ENCODE peak calls at places on chromosomes 5 and 9, in ten cellular contexts. One of them, this sample, is unnamed.

GRCh38 chr5:171776747-171777419 is 8.7 kb upstream of the SMIM23 start:
- DNase-seq in KBM-7: no peak
- DNase-seq in GDM1: no peak
- DNase-seq in kidney glomerular epithelial cell: peak; percentile 51
- DNase-seq in EL: no peak
- DNase-seq in HFF-Myc: no peak
- DNase-seq in psoas muscle: no peak
- DNase-seq in Daoy: no peak
- DNase-seq in activated CD4-positive, CD25-positive, alpha-beta regulatory T cell: no peak
- DNase-seq in neural progenitor cell: no peak
- DNase-seq in this sample: no peak

GRCh38 chr9:134591573-134591981 is 50.0 kb upstream of the COL5A1 start:
- DNase-seq in kidney glomerular epithelial cell: no peak
- DNase-seq in psoas muscle: no peak
- DNase-seq in activated CD4-positive, CD25-positive, alpha-beta regulatory T cell: no peak
- DNase-seq in neural progenitor cell: no peak
- DNase-seq in HFF-Myc: peak; percentile 49
- DNase-seq in EL: peak; percentile 54
- DNase-seq in GDM1: no peak
- DNase-seq in KBM-7: no peak
- DNase-seq in Daoy: peak; percentile 86
- DNase-seq in this sample: peak; percentile 54

GRCh38 chr5:218457-219289 is 553 bp downstream of the SDHA start:
- DNase-seq in Daoy: peak; percentile 36
- DNase-seq in EL: peak; percentile 47
- DNase-seq in kidney glomerular epithelial cell: peak; percentile 13
- DNase-seq in HFF-Myc: no peak
- DNase-seq in activated CD4-positive, CD25-positive, alpha-beta regulatory T cell: no peak
- DNase-seq in GDM1: no peak
- DNase-seq in psoas muscle: peak; percentile 76
- DNase-seq in KBM-7: peak; percentile 40
- DNase-seq in neural progenitor cell: peak; percentile 69
- DNase-seq in this sample: peak; percentile 88

GRCh38 chr5:169832236-169832635 is 148.1 kb downstream of the INSYN2B start:
- DNase-seq in Daoy: no peak
- DNase-seq in kidney glomerular epithelial cell: no peak
- DNase-seq in neural progenitor cell: no peak
- DNase-seq in GDM1: no peak
- DNase-seq in KBM-7: no peak
- DNase-seq in activated CD4-positive, CD25-positive, alpha-beta regulatory T cell: no peak
- DNase-seq in HFF-Myc: no peak
- DNase-seq in psoas muscle: no peak
- DNase-seq in EL: no peak
- DNase-seq in this sample: no peak

GRCh38 chr9:99181621-99182020 is 40.1 kb downstream of the ALG2 start:
- DNase-seq in neural progenitor cell: no peak
- DNase-seq in HFF-Myc: no peak
- DNase-seq in Daoy: peak; percentile 88
- DNase-seq in psoas muscle: no peak
- DNase-seq in activated CD4-positive, CD25-positive, alpha-beta regulatory T cell: no peak
- DNase-seq in EL: peak; percentile 69
- DNase-seq in kidney glomerular epithelial cell: peak; percentile 40
- DNase-seq in KBM-7: peak; percentile 49
- DNase-seq in GDM1: peak; percentile 36
- DNase-seq in this sample: no peak

GRCh38 chr9:89428901-89429890 is 68.7 kb downstream of the SEMA4D start:
- DNase-seq in Daoy: no peak
- DNase-seq in EL: no peak
- DNase-seq in neural progenitor cell: peak; percentile 46
- DNase-seq in KBM-7: peak; percentile 82
- DNase-seq in HFF-Myc: no peak
- DNase-seq in activated CD4-positive, CD25-positive, alpha-beta regulatory T cell: peak; percentile 24
- DNase-seq in psoas muscle: peak; percentile 36
- DNase-seq in GDM1: no peak
- DNase-seq in kidney glomerular epithelial cell: no peak
- DNase-seq in this sample: no peak

GRCh38 chr5:61649971-61650370 is 317.9 kb downstream of the ZSWIM6 start:
- DNase-seq in psoas muscle: no peak
- DNase-seq in Daoy: no peak
- DNase-seq in EL: no peak
- DNase-seq in activated CD4-positive, CD25-positive, alpha-beta regulatory T cell: no peak
- DNase-seq in HFF-Myc: no peak
- DNase-seq in KBM-7: no peak
- DNase-seq in GDM1: no peak
- DNase-seq in kidney glomerular epithelial cell: no peak
- DNase-seq in neural progenitor cell: no peak
- DNase-seq in this sample: no peak

GRCh38 chr5:71955718-71956117 is 151.6 kb upstream of the MAP1B start:
- DNase-seq in kidney glomerular epithelial cell: no peak
- DNase-seq in KBM-7: no peak
- DNase-seq in HFF-Myc: no peak
- DNase-seq in EL: no peak
- DNase-seq in psoas muscle: no peak
- DNase-seq in Daoy: no peak
- DNase-seq in GDM1: no peak
- DNase-seq in activated CD4-positive, CD25-positive, alpha-beta regulatory T cell: no peak
- DNase-seq in neural progenitor cell: no peak
- DNase-seq in this sample: no peak

GRCh38 chr5:66945389-66946349 is 250.9 kb downstream of the CD180 start:
- DNase-seq in Daoy: peak; percentile 47
- DNase-seq in kidney glomerular epithelial cell: no peak
- DNase-seq in psoas muscle: no peak
- DNase-seq in EL: peak; percentile 8
- DNase-seq in neural progenitor cell: no peak
- DNase-seq in GDM1: no peak
- DNase-seq in activated CD4-positive, CD25-positive, alpha-beta regulatory T cell: no peak
- DNase-seq in HFF-Myc: no peak
- DNase-seq in KBM-7: no peak
- DNase-seq in this sample: no peak

This sample was measured in Right ventricle myocardium inferior.